ENCODE peak calls at places on chromosomes 3 and 15, in four cellular contexts. G is iPS-NIHi11, X is ELR, F is glutamatergic neuron. T is an unnamed sample.

GRCh38 chr15:92840149-92840548 is 60.0 kb upstream of the CHD2 start:
- DNase-seq in G (no peak), X (no peak), F (no peak), T (peak)

GRCh38 chr3:44914936-44915335 is 40.5 kb downstream of the TGM4 start:
- DNase-seq in G (peak), X (peak), F (peak), T (peak)

GRCh38 chr15:89247441-89247840 is 3.7 kb downstream of the FANCI start:
- DNase-seq in G (no peak), X (no peak), F (no peak), T (no peak)

GRCh38 chr15:40768492-40769309 is 1.1 kb upstream of the C15orf62 start:
- DNase-seq in G (no peak), X (no peak), F (no peak), T (no peak)

GRCh38 chr15:78880828-78881227 is 8.1 kb downstream of the MORF4L1 start:
- DNase-seq in G (no peak), X (no peak), F (no peak), T (no peak)

GRCh38 chr3:15241341-15241740 is 35.3 kb downstream of the CAPN7 start:
- DNase-seq in G (peak), X (peak), F (peak), T (peak)

GRCh38 chr3:128429275-128429674 is 37.4 kb downstream of the DNAJB8 start:
- DNase-seq in G (no peak), X (no peak), F (peak), T (no peak)

GRCh38 chr15:69999392-70000085 is 98.2 kb downstream of the TLE3 start:
- DNase-seq in G (no peak), X (no peak), F (no peak), T (no peak)

GRCh38 chr3:19970289-19970688 is 23.4 kb downstream of the RAB5A start:
- DNase-seq in G (no peak), X (no peak), F (no peak), T (peak)

GRCh38 chr3:113111308-113111707 is 100.0 kb upstream of the BOC start:
- DNase-seq in G (no peak), X (peak), F (no peak), T (peak)

GRCh38 chr3:187639912-187640822 is 30.0 kb downstream of the SST start:
- DNase-seq in G (no peak), X (no peak), F (no peak), T (no peak)

GRCh38 chr15:59138243-59138642 is 33.3 kb downstream of the CCNB2 start:
- DNase-seq in G (peak), X (peak), F (peak), T (peak)

GRCh38 chr3:178669758-178670157 is 133.5 kb downstream of the KCNMB2 start:
- DNase-seq in G (no peak), X (no peak), F (no peak), T (no peak)

GRCh38 chr15:71781179-71781964 is 29.0 kb upstream of the NR2E3 start:
- DNase-seq in G (no peak), X (peak), F (no peak), T (peak)

GRCh38 chr15:49530106-49530505 is 90.5 kb downstream of the FAM227B start:
- DNase-seq in G (no peak), X (peak), F (no peak), T (no peak)